ENCODE peak calls at places on chromosomes 16 and 17, in seven cellular contexts. M is stimulated activated naive CD8-positive, alpha-beta T cell treated with anti-CD3 and anti-CD28 coated beads, Interleukin-15, amount 100 ng/mL, for 72 hours; F is Calu3; A is esophagus squamous epithelium; W is pancreas; Z is activated CD4-positive, alpha-beta T cell treated with anti-CD3 and anti-CD28 coated beads for 1 hour; P is midbrain. Q is an unnamed sample.

GRCh38 chr16:70809392-70810060 is 8.6 kb upstream of the VAC14 start:
- DNase-seq in M (no peak), F (no peak), A (no peak), W (no peak), Z (no peak), P (no peak), Q (no peak)

GRCh38 chr17:4127555-4127954 is 15.3 kb downstream of the ZZEF1 start:
- DNase-seq in M (no peak), F (no peak), A (no peak), W (no peak), Z (no peak), P (no peak), Q (no peak)

GRCh38 chr17:30824002-30824355 is 513 bp downstream of the CRLF3 start:
- DNase-seq in M (no peak), F (no peak), A (no peak), W (peak), Z (no peak), P (no peak), Q (peak)

GRCh38 chr17:78252701-78253635 is 21.5 kb downstream of the TMEM235 start:
- DNase-seq in M (no peak), F (no peak), A (no peak), W (peak), Z (no peak), P (no peak), Q (no peak)

GRCh38 chr17:72119963-72120877 is 600 bp upstream of the SOX9 start:
- DNase-seq in M (no peak), F (peak), A (no peak), W (peak), Z (no peak), P (peak), Q (no peak)

GRCh38 chr17:28953444-28954118 is 2.3 kb upstream of the PHF12 start:
- DNase-seq in M (peak), F (peak), A (no peak), W (peak), Z (no peak), P (peak), Q (peak)

GRCh38 chr17:2192367-2193028 is 111.1 kb downstream of the SMG6 start:
- DNase-seq in M (peak), F (peak), A (no peak), W (no peak), Z (peak), P (no peak), Q (peak)

GRCh38 chr16:30066882-30067583 is 1.5 kb downstream of the ALDOA start:
- DNase-seq in M (no peak), F (no peak), A (no peak), W (no peak), Z (no peak), P (peak), Q (no peak)

GRCh38 chr16:28974007-28974436 is 556 bp upstream of the SPNS1 start:
- DNase-seq in M (no peak), F (peak), A (no peak), W (peak), Z (no peak), P (peak), Q (peak)

GRCh38 chr17:45231481-45232116 is 9.9 kb downstream of the FMNL1 start:
- DNase-seq in M (no peak), F (peak), A (no peak), W (no peak), Z (no peak), P (no peak), Q (no peak)

GRCh38 chr17:71084219-71084618 is 914.9 kb downstream of the KCNJ2 start:
- DNase-seq in M (no peak), F (peak), A (no peak), W (no peak), Z (no peak), P (no peak), Q (no peak)

GRCh38 chr17:73256220-73256619 is 5.5 kb downstream of the CPSF4L start:
- DNase-seq in M (no peak), F (no peak), A (no peak), W (peak), Z (no peak), P (no peak), Q (no peak)

GRCh38 chr16:61836804-61837398 is 199.3 kb downstream of the CDH8 start:
- DNase-seq in M (no peak), F (no peak), A (no peak), W (no peak), Z (no peak), P (no peak), Q (no peak)

GRCh38 chr17:36529121-36529520 is 5.5 kb downstream of the MYO19 start:
- DNase-seq in M (no peak), F (no peak), A (no peak), W (no peak), Z (no peak), P (no peak), Q (no peak)

GRCh38 chr17:65407017-65407416 is 154.4 kb downstream of the AXIN2 start:
- DNase-seq in M (no peak), F (no peak), A (no peak), W (no peak), Z (no peak), P (no peak), Q (no peak)

GRCh38 chr17:50904522-50905459 is 38.6 kb upstream of the TOB1 start:
- DNase-seq in M (no peak), F (peak), A (no peak), W (peak), Z (no peak), P (peak), Q (no peak)

Q was measured in stimulated activated naive B cell treated with anti-CD40 and anti-IgM and Interleukin-4, amounts not matched to agents 10 μg/mL and 1 μg/mL and 100 μg/mL, for 72 hours.